ENCODE peak calls at places on chromosomes 12 and 14, in four cellular contexts. C, X, L and D are unnamed samples.

GRCh38 chr14:102508774-102509743 is 517 bp downstream of the ANKRD9 start:
- DNase-seq in C (peak), X (no peak), L (peak), D (no peak)

GRCh38 chr12:47828967-47829482 is 9.3 kb upstream of the HDAC7 start:
- DNase-seq in C (no peak), X (no peak), L (peak), D (peak)

GRCh38 chr14:61119006-61119405 is 138.0 kb downstream of the SLC38A6 start:
- DNase-seq in C (no peak), X (no peak), L (no peak), D (no peak)

GRCh38 chr12:83971781-83972180 is 940.8 kb downstream of the SLC6A15 start:
- DNase-seq in C (no peak), X (no peak), L (no peak), D (no peak)

GRCh38 chr12:42886160-42886559 is 296.6 kb upstream of the PRICKLE1 start:
- DNase-seq in C (no peak), X (no peak), L (no peak), D (no peak)

GRCh38 chr14:75566321-75566720 is 12.1 kb upstream of the FLVCR2 start:
- DNase-seq in C (no peak), X (no peak), L (no peak), D (peak)

GRCh38 chr12:3044141-3044630 is 33.0 kb upstream of the TSPAN9 start:
- DNase-seq in C (no peak), X (no peak), L (no peak), D (no peak)

GRCh38 chr12:112676526-112676925 is 115.0 kb upstream of the RPH3A start:
- DNase-seq in C (no peak), X (no peak), L (no peak), D (no peak)

GRCh38 chr12:61713121-61713520 is 547.1 kb upstream of the USP15 start:
- DNase-seq in C (no peak), X (no peak), L (no peak), D (no peak)

GRCh38 chr14:31243860-31244259 is 36.3 kb upstream of the HECTD1 start:
- DNase-seq in C (no peak), X (no peak), L (no peak), D (no peak)

GRCh38 chr12:48862691-48863090 is 3.0 kb downstream of the RND1 start:
- DNase-seq in C (no peak), X (no peak), L (no peak), D (no peak)